ENCODE peak calls at places on chromosomes 11 and 22, in five cellular contexts. F, C, Y, E and O are unnamed samples.
A peak's percentile ranks its signal among the peaks of the same experiment; 100 is the strongest.

GRCh38 chr11:32881286-32881685 is 11.3 kb upstream of the QSER1 start:
- DNase-seq in C (no peak), E (no peak), Y (no peak), F (no peak), O (no peak)

GRCh38 chr22:35124674-35125219 is 58.8 kb downstream of the ISX start:
- DNase-seq in E (no peak), F (no peak), Y (no peak), C (no peak), O (no peak)

GRCh38 chr22:23500508-23501208 is 79.4 kb downstream of the IGLL1 start:
- DNase-seq in F (no peak), C (no peak), E (no peak), Y (no peak), O (no peak)

GRCh38 chr11:10293423-10294288 is at the start of gene SBF2:
- DNase-seq in Y (peak; percentile 93), F (peak; percentile 85), C (no peak), E (no peak), O (peak; percentile 69)

GRCh38 chr11:94134651-94135512 is 6.2 kb downstream of the PANX1 start:
- DNase-seq in F (no peak), C (no peak), Y (no peak), E (no peak), O (no peak)

GRCh38 chr11:102398297-102398696 is 51.3 kb downstream of the BIRC2 start:
- DNase-seq in Y (no peak), C (no peak), E (no peak), F (no peak), O (no peak)

GRCh38 chr22:41603873-41604332 is 14.3 kb upstream of the PMM1 start:
- DNase-seq in C (peak; percentile 91), E (no peak), F (no peak), Y (no peak), O (no peak)

GRCh38 chr11:26297179-26297970 is 34.6 kb upstream of the ANO3 start:
- DNase-seq in C (no peak), E (peak; percentile 18), F (peak; percentile 35), Y (no peak), O (peak; percentile 58)

GRCh38 chr11:110434952-110435779 is 5.4 kb downstream of the FDX1 start:
- DNase-seq in C (no peak), Y (no peak), E (no peak), F (no peak), O (peak; percentile 15)

GRCh38 chr11:111852103-111852502 is 19.3 kb downstream of the ALG9 start:
- DNase-seq in Y (no peak), E (no peak), F (no peak), C (no peak), O (no peak)

GRCh38 chr22:50620861-50621490 is 7.0 kb downstream of the ARSA start:
- DNase-seq in F (no peak), C (peak; percentile 86), E (no peak), Y (no peak), O (peak; percentile 25)

GRCh38 chr11:67523556-67524479 is 572 bp upstream of the CABP2 start:
- DNase-seq in Y (no peak), E (no peak), F (no peak), C (no peak), O (no peak)

GRCh38 chr11:61923166-61924015 is 6.0 kb upstream of the RAB3IL1 start:
- DNase-seq in C (no peak), F (no peak), Y (peak; percentile 62), E (peak; percentile 25), O (peak; percentile 87)

GRCh38 chr11:50174189-50174588 is 141.5 kb downstream of the OR4C45 start:
- DNase-seq in F (no peak), Y (no peak), C (no peak), E (no peak), O (no peak)

GRCh38 chr11:10864688-10865087 is 6.8 kb upstream of the ZBED5 start:
- DNase-seq in C (no peak), F (no peak), E (no peak), Y (no peak), O (no peak)

GRCh38 chr11:60078742-60079141 is 9.7 kb upstream of the MS4A2 start:
- DNase-seq in E (no peak), F (no peak), Y (no peak), C (no peak), O (no peak)

GRCh38 chr11:63489879-63490278 is 1.1 kb downstream of the PLAAT5 start:
- DNase-seq in E (no peak), C (no peak), Y (no peak), F (no peak), O (no peak)

GRCh38 chr22:26835929-26836528 is 178.6 kb downstream of the MIAT start:
- DNase-seq in Y (peak; percentile 94), E (peak; percentile 80), F (peak; percentile 70), C (no peak), O (peak; percentile 26)

GRCh38 chr11:84833488-84834086 is 793.6 kb downstream of the DLG2 start:
- DNase-seq in C (no peak), F (no peak), E (no peak), Y (no peak), O (no peak)

GRCh38 chr11:134639586-134640330 is 227.7 kb upstream of the B3GAT1 start:
- DNase-seq in F (no peak), Y (no peak), E (no peak), C (no peak), O (no peak)

GRCh38 chr11:128848815-128849455 is 18.2 kb downstream of the KCNJ1 start:
- DNase-seq in C (no peak), F (peak; percentile 85), E (peak; percentile 56), Y (peak; percentile 97), O (peak; percentile 14)

GRCh38 chr11:115616941-115617340 is 112.7 kb upstream of the CADM1 start:
- DNase-seq in C (no peak), F (no peak), Y (no peak), E (no peak), O (no peak)

GRCh38 chr22:28075260-28075981 is 156.4 kb upstream of the PITPNB start:
- DNase-seq in F (no peak), E (no peak), C (no peak), Y (no peak), O (peak; percentile 18)

GRCh38 chr11:117761993-117762392 is 35.0 kb downstream of the DSCAML1 start:
- DNase-seq in Y (no peak), F (no peak), E (no peak), C (no peak), O (no peak)

GRCh38 chr22:50186789-50187523 is 1.2 kb downstream of the TRABD start:
- DNase-seq in C (no peak), F (no peak), Y (no peak), E (no peak), O (no peak)

GRCh38 chr11:101759771-101760450 is 154.9 kb upstream of the CEP126 start:
- DNase-seq in C (no peak), E (no peak), F (no peak), Y (no peak), O (peak; percentile 35)

GRCh38 chr11:28701760-28702449 is 593.7 kb downstream of the METTL15 start:
- DNase-seq in C (no peak), Y (no peak), E (no peak), F (no peak), O (no peak)

GRCh38 chr11:76579047-76579751 is 91.3 kb downstream of the LRRC32 start:
- DNase-seq in C (no peak), Y (peak; percentile 72), E (no peak), F (no peak), O (no peak)

GRCh38 chr11:35593143-35593542 is 25.1 kb upstream of the FJX1 start:
- DNase-seq in E (no peak), Y (no peak), F (no peak), C (no peak), O (no peak)

GRCh38 chr11:34869425-34869824 is 46.8 kb downstream of the APIP start:
- DNase-seq in C (no peak), Y (peak; percentile 51), E (peak; percentile 9), F (peak; percentile 28), O (peak; percentile 18)

GRCh38 chr11:26580929-26581328 is 8.9 kb upstream of the MUC15 start:
- DNase-seq in E (no peak), Y (no peak), F (no peak), C (no peak), O (no peak)

GRCh38 chr11:68776442-68777235 is 25.3 kb upstream of the TESMIN start:
- DNase-seq in E (no peak), F (no peak), C (no peak), Y (no peak), O (no peak)

GRCh38 chr22:47370448-47371262 is 608.2 kb downstream of the TBC1D22A start:
- DNase-seq in C (no peak), E (no peak), Y (no peak), F (no peak), O (no peak)

DNA sequence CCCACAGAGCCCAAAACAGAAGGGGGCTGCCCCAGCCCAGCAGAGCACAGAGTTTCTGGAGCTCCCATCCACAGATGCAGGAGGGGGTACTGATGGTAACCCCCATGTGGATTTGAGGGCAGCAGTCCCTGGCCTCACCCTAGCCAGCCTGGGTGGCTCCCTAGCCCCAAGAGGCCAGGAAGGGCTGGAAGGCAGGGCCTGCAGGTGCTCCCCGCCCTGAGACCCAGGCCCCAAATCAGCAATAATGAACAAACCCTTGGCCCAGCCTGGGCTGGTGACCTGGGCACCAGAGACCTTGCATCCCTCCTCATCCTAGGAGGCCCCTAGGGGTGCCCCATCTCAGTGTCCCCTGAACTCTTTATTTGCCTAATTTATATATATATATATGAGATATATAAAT is 61.6 kb downstream of the MORC2 start:
- DNase-seq in Y (no peak), C (no peak), F (no peak), E (no peak), O (no peak)
- TF ChIP-seq SUZ12 in Y (no peak), C (no peak), F (no peak), E (no peak), O (no peak)

GRCh38 chr11:109203176-109203575 is 218.8 kb upstream of the C11orf87 start:
- DNase-seq in Y (no peak), C (no peak), E (no peak), F (no peak), O (no peak)

GRCh38 chr11:109193880-109194279 is 228.1 kb upstream of the C11orf87 start:
- DNase-seq in E (no peak), Y (no peak), F (no peak), C (no peak), O (no peak)

GRCh38 chr11:109192864-109193263 is 229.1 kb upstream of the C11orf87 start:
- DNase-seq in F (no peak), Y (no peak), E (no peak), C (no peak), O (no peak)

GRCh38 chr11:109196016-109196415 is 226.0 kb upstream of the C11orf87 start:
- DNase-seq in C (no peak), E (no peak), Y (no peak), F (no peak), O (no peak)

GRCh38 chr11:109197656-109198055 is 224.3 kb upstream of the C11orf87 start:
- DNase-seq in F (no peak), Y (no peak), C (no peak), E (no peak), O (no peak)
- TF ChIP-seq SUZ12 in F (no peak), Y (no peak), C (no peak), E (no peak), O (no peak)

GRCh38 chr11:120974980-120975379 is 48.9 kb upstream of the TBCEL start:
- DNase-seq in E (no peak), C (no peak), F (no peak), Y (no peak), O (no peak)
- TF ChIP-seq SUZ12 in E (no peak), C (no peak), F (no peak), Y (no peak), O (no peak)

DNA sequence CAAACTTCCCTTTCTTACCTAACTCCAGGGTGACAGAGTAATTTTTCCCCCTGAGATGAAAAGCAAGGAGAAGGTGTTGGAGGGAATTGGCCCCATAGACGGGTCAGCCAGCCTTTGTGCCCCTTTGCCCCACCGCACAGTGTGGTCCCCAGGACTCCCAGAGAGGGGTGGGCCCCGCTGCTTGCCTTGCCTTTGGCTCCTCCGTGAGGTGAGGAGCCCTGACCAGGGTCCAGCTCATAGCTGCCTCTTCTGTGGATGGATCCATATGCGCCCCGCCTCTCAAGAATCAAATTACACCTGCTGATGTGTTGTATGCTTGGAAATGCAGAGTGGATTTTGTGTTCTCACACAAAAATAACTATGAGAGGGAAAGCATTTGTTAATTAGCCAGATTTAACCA is 27.1 kb upstream of the SORL1-AS1 start:
- DNase-seq in C (no peak), Y (no peak), F (no peak), E (no peak), O (no peak)
- TF ChIP-seq SUZ12 in C (no peak), Y (no peak), F (no peak), E (no peak), O (no peak)